ENCODE peak calls at places on chromosomes 3 and 15, in four cellular contexts. X, Q, J and W are unnamed samples.

GRCh38 chr15:78063966-78064365 is 13.5 kb downstream of the TBC1D2B start:
- DNase-seq in X (peak), Q (no peak), J (no peak), W (no peak)

GRCh38 chr3:190519886-190520285 is 6.0 kb downstream of the IL1RAP start:
- DNase-seq in X (no peak), Q (no peak), J (no peak), W (no peak)

GRCh38 chr3:19885468-19885867 is 48.5 kb downstream of the EFHB start:
- DNase-seq in X (peak), Q (peak), J (peak), W (no peak)

GRCh38 chr3:151835751-151836550 is 22.0 kb downstream of the AADAC start:
- DNase-seq in X (peak), Q (peak), J (peak), W (no peak)

GRCh38 chr3:196989721-196990262 is 21.2 kb upstream of the PIGZ start:
- DNase-seq in X (no peak), Q (no peak), J (no peak), W (no peak)

GRCh38 chr15:63332367-63333078 is 49.1 kb downstream of the CA12 start:
- DNase-seq in X (peak), Q (peak), J (peak), W (peak)

GRCh38 chr3:49411968-49412631 is at the start of the genes RHOA and TCTA:
- DNase-seq in X (peak), Q (peak), J (peak), W (peak)

GRCh38 chr15:69462030-69462492 is 9.4 kb downstream of the RPLP1 start:
- DNase-seq in X (no peak), Q (no peak), J (no peak), W (no peak)

GRCh38 chr3:135056733-135057310 is 261.8 kb downstream of the EPHB1 start:
- DNase-seq in X (no peak), Q (no peak), J (no peak), W (no peak)

GRCh38 chr3:10950476-10951294 is 41.9 kb upstream of the SLC6A1 start:
- DNase-seq in X (peak), Q (no peak), J (peak), W (peak)

GRCh38 chr15:92495468-92495867 is 101.8 kb downstream of the ST8SIA2 start:
- DNase-seq in X (no peak), Q (no peak), J (no peak), W (no peak)

GRCh38 chr3:71447197-71447596 is 136.3 kb downstream of the FOXP1 start:
- DNase-seq in X (no peak), Q (no peak), J (no peak), W (no peak)

GRCh38 chr3:169390310-169390731 is 273.2 kb downstream of the MECOM start:
- DNase-seq in X (peak), Q (no peak), J (no peak), W (peak)

GRCh38 chr3:13700362-13700761 is 151.4 kb downstream of the FBLN2 start:
- DNase-seq in X (no peak), Q (no peak), J (no peak), W (no peak)

GRCh38 chr3:65144791-65145355 is 457.1 kb upstream of the ADAMTS9 start:
- DNase-seq in X (peak), Q (peak), J (no peak), W (peak)

GRCh38 chr3:136186330-136186729 is 9.8 kb downstream of the MSL2 start:
- DNase-seq in X (no peak), Q (no peak), J (no peak), W (no peak)

GRCh38 chr3:59968510-59968909 is 918.7 kb upstream of the CFAP20DC start:
- DNase-seq in X (no peak), Q (no peak), J (no peak), W (no peak)

GRCh38 chr3:139764936-139765335 is 87.2 kb upstream of the NMNAT3 start:
- DNase-seq in X (peak), Q (peak), J (no peak), W (peak)

GRCh38 chr15:36778516-36778915 is 199.1 kb downstream of the CDIN1 start:
- DNase-seq in X (no peak), Q (peak), J (no peak), W (peak)

GRCh38 chr3:4497005-4497692 is 4.0 kb downstream of the ITPR1 start:
- DNase-seq in X (no peak), Q (no peak), J (no peak), W (no peak)

GRCh38 chr3:140686948-140687347 is 9.1 kb downstream of the TRIM42 start:
- DNase-seq in X (no peak), Q (no peak), J (no peak), W (no peak)

GRCh38 chr15:52626671-52627369 is 52.4 kb downstream of the ATOSA start:
- DNase-seq in X (no peak), Q (no peak), J (no peak), W (no peak)

GRCh38 chr3:52446631-52447511 is 2.0 kb upstream of the SEMA3G start:
- DNase-seq in X (peak), Q (peak), J (peak), W (no peak)

GRCh38 chr3:36482259-36482658 is 102.0 kb downstream of the STAC start:
- DNase-seq in X (no peak), Q (no peak), J (no peak), W (no peak)

GRCh38 chr3:98589331-98589870 is 4.0 kb downstream of the CPOX start:
- DNase-seq in X (peak), Q (no peak), J (no peak), W (no peak)

GRCh38 chr15:45399381-45400212 is 21.3 kb upstream of the GATM start:
- DNase-seq in X (peak), Q (peak), J (peak), W (peak)

GRCh38 chr15:71443538-71443937 is 328.3 kb downstream of the THSD4 start:
- DNase-seq in X (peak), Q (peak), J (peak), W (no peak)

GRCh38 chr3:176352716-176353334 is 844.5 kb downstream of the TBL1XR1 start:
- DNase-seq in X (no peak), Q (no peak), J (no peak), W (peak)

GRCh38 chr15:41806291-41807181 is 21.4 kb upstream of the JMJD7 start:
- DNase-seq in X (no peak), Q (no peak), J (no peak), W (no peak)
- TF ChIP-seq CTCF in X (no peak), Q (no peak), J (no peak), W (no peak)

GRCh38 chr3:195853930-195854478 is 42.3 kb upstream of the MUC4 start:
- DNase-seq in X (no peak), Q (no peak), J (no peak), W (no peak)

GRCh38 chr3:195847061-195847950 is 35.6 kb upstream of the MUC4 start:
- DNase-seq in X (peak), Q (no peak), J (peak), W (no peak)

GRCh38 chr3:195853036-195853435 is 41.3 kb upstream of the MUC4 start:
- DNase-seq in X (no peak), Q (no peak), J (no peak), W (no peak)

GRCh38 chr3:195849322-195850074 is 37.8 kb upstream of the MUC4 start:
- DNase-seq in X (peak), Q (no peak), J (peak), W (no peak)

GRCh38 chr3:195850857-195851531 is 39.3 kb upstream of the MUC4 start:
- DNase-seq in X (peak), Q (peak), J (peak), W (peak)
- H3K4me3 ChIP-seq in X (no peak), Q (no peak), J (no peak), W (no peak)

GRCh38 chr15:98085003-98085639 is 124.6 kb downstream of the ARRDC4 start:
- DNase-seq in X (peak), Q (peak), J (peak), W (peak)

DNA sequence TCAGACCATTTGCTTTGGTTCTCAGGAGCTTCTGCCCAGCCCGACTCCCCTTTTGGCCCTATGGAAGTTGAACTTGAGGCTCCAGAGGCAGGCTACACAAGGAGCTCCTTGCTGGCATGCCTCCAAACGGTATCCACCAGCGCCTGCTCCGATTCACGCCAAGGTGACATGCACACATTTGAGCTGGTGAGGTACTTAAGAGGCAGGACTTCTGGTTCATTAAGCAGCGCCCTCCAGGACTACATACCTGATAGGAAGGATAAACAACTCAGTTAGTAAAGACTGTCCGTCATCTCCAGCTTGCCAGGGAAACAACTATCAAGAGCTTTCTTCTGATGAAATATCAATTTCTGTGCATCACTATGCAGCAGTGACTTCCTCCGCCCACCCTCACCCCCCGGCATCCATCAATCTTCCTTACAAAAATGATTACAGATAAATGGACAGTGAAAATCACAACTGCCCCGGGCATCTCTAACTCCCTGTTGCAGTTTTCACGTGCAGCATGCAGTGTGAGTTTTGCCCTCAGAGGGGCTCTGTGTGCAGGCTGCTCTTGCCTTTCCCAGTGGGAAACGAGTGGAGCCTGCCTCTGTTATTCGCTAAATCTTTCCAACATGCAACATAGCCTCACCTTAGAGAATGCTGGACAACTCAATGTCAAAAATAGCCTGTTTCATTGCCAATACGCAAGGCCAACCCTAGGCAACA is 122.9 kb downstream of the ARRDC4 start:
- DNase-seq in X (no peak), Q (no peak), J (no peak), W (no peak)
- TF ChIP-seq CTCF in X (no peak), Q (no peak), J (no peak), W (no peak)

DNA sequence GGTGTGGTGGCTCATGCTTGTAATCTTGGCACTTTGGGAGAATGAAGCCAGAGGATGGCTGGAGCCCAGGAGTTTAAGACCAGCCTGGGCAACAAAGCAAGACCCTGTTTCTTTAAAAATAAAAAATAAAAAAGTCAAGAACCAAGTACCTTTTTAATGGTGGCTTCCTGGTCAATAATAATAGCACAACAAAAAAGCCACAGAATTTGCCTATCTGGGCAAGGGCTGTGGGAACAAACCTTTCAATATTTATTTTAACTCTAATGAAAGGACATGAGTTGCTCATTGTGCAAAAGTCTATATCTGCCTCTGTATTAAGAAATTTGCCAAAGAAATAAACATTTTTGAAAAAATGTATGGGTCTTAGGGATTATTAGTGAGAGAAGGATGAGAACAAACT is 2.1 kb downstream of the ZNF609 start:
- DNase-seq in X (no peak), Q (no peak), J (no peak), W (no peak)
- H3K4me3 ChIP-seq in X (peak), Q (no peak), J (no peak), W (no peak)

GRCh38 chr3:185270262-185270955 is 16.6 kb upstream of the EHHADH start:
- DNase-seq in X (peak), Q (no peak), J (peak), W (no peak)
- TF ChIP-seq CTCF in X (peak), Q (peak), J (no peak), W (peak)

GRCh38 chr3:43104786-43105185 is 1.1 kb downstream of the POMGNT2 start:
- DNase-seq in X (no peak), Q (no peak), J (no peak), W (no peak)

GRCh38 chr3:43104039-43104438 is 1.8 kb downstream of the POMGNT2 start:
- DNase-seq in X (no peak), Q (no peak), J (no peak), W (no peak)

GRCh38 chr3:43105597-43106292 is at the start of gene POMGNT2:
- DNase-seq in X (peak), Q (peak), J (peak), W (peak)

GRCh38 chr3:43106293-43106628 is 382 bp upstream of the POMGNT2 start:
- DNase-seq in X (no peak), Q (no peak), J (no peak), W (no peak)

GRCh38 chr3:43105224-43105596 is 669 bp downstream of the POMGNT2 start:
- DNase-seq in X (no peak), Q (no peak), J (no peak), W (no peak)
- H3K4me3 ChIP-seq in X (peak), Q (peak), J (peak), W (peak)